ENCODE peak calls at places on chromosomes 6 and 20, in four cellular contexts. U is fibroblast of lung, C is vagina, I is uterus. L is an unnamed sample. For H3K4me1, the result is how much of the 10 kb centered on the place peaks cover.

GRCh38 chr6:43575105-43575771 is 600 bp downstream of the XPO5 start:
- DNase-seq in I (no peak), C (peak), U (peak), L (no peak)

GRCh38 chr6:157637941-157638340 is 185.1 kb upstream of the SNX9 start:
- DNase-seq in I (no peak), U (no peak), C (no peak), L (no peak)

GRCh38 chr20:50788868-50789125 is 6.1 kb upstream of the BCAS4 start:
- DNase-seq in I (no peak), U (no peak), C (no peak), L (no peak)

GRCh38 chr6:158060447-158061360 is 79.0 kb downstream of the SYNJ2 start:
- DNase-seq in C (no peak), I (peak), U (peak), L (peak)

GRCh38 chr6:154247119-154247814 is 109.3 kb downstream of the IPCEF1 start:
- DNase-seq in C (no peak), U (no peak), I (no peak), L (no peak)

GRCh38 chr20:4038676-4039075 is 23.3 kb upstream of the RNF24 start:
- DNase-seq in I (no peak), C (no peak), U (no peak), L (no peak)

GRCh38 chr6:149934249-149935156 is 7.3 kb upstream of the ULBP2 start:
- DNase-seq in I (peak), U (peak), C (no peak), L (peak)

GRCh38 chr6:164025180-164025579 is 610.7 kb downstream of the QKI start:
- DNase-seq in C (no peak), I (no peak), U (no peak), L (no peak)

GRCh38 chr6:78020586-78020985 is 367.7 kb downstream of the MEI4 start:
- DNase-seq in U (no peak), C (no peak), I (no peak), L (no peak)

GRCh38 chr6:44731485-44732095 is 344.1 kb downstream of the CDC5L start:
- DNase-seq in C (peak), I (no peak), U (peak), L (no peak)

GRCh38 chr20:21189761-21190523 is 64.1 kb downstream of the KIZ start:
- DNase-seq in I (no peak), C (no peak), U (no peak), L (peak)

GRCh38 chr6:4637691-4638433 is 138.3 kb upstream of the CDYL start:
- DNase-seq in C (no peak), I (no peak), U (peak), L (no peak)

GRCh38 chr20:3483784-3484183 is 13.0 kb downstream of the ATRN start:
- DNase-seq in I (no peak), C (no peak), U (peak), L (no peak)

GRCh38 chr6:22095886-22096285 is 200.9 kb downstream of the PRL start:
- DNase-seq in I (no peak), U (peak), C (no peak), L (no peak)

GRCh38 chr6:159148641-159149040 is 20.6 kb upstream of the FNDC1 start:
- DNase-seq in I (no peak), C (no peak), U (no peak), L (no peak)

GRCh38 chr6:63636516-63636968 is 940 bp downstream of the PHF3 start:
- DNase-seq in U (peak), I (peak), C (peak), L (peak)

GRCh38 chr20:33203444-33203843 is 13.7 kb upstream of the BPIFA3 start:
- DNase-seq in C (no peak), U (no peak), I (no peak), L (no peak)

GRCh38 chr20:35568645-35569044 is 26.8 kb downstream of the ERGIC3 start:
- DNase-seq in C (no peak), I (no peak), U (no peak), L (no peak)

GRCh38 chr20:57425150-57426013 is 34.2 kb downstream of the RBM38 start:
- DNase-seq in I (no peak), C (no peak), U (peak), L (no peak)

GRCh38 chr6:138468320-138469015 is 30.8 kb downstream of the NHSL1 start:
- DNase-seq in U (peak), C (no peak), I (no peak), L (no peak)

GRCh38 chr6:161141173-161141572 is 132.7 kb downstream of the AGPAT4 start:
- DNase-seq in C (peak), I (no peak), U (peak), L (no peak)

GRCh38 chr6:158627168-158627939 is 17.2 kb downstream of the DYNLT1 start:
- DNase-seq in C (no peak), I (no peak), U (no peak), L (no peak)

GRCh38 chr6:161169690-161170089 is 104.2 kb downstream of the AGPAT4 start:
- DNase-seq in C (no peak), U (peak), I (peak), L (no peak)

GRCh38 chr20:47360207-47360488 is 3.6 kb upstream of the ZMYND8 start:
- DNase-seq in I (no peak), C (no peak), U (peak), L (no peak)

GRCh38 chr6:161458199-161458598 is 184.3 kb upstream of the AGPAT4 start:
- DNase-seq in U (no peak), C (no peak), I (no peak), L (no peak)

GRCh38 chr6:26336355-26337198 is 28.4 kb upstream of the BTN3A2 start:
- DNase-seq in I (no peak), C (no peak), U (peak), L (peak)

GRCh38 chr6:52337633-52338290 is 24.2 kb upstream of the PAQR8 start:
- DNase-seq in U (no peak), C (no peak), I (no peak), L (no peak)

GRCh38 chr6:70616728-70617260 is 50.1 kb downstream of the SDHAF4 start:
- DNase-seq in U (no peak), C (no peak), I (no peak), L (no peak)

GRCh38 chr6:25961619-25962367 is 809 bp upstream of the TRIM38 start:
- DNase-seq in U (no peak), C (peak), I (no peak), L (no peak)

GRCh38 chr20:63466250-63466825 is 6.1 kb downstream of the KCNQ2 start:
- DNase-seq in C (no peak), I (no peak), U (no peak), L (no peak)

GRCh38 chr20:1669304-1669703 is 11.7 kb upstream of the SIRPG start:
- DNase-seq in C (no peak), I (no peak), U (peak), L (no peak)

GRCh38 chr20:5297280-5298004 is 19.3 kb downstream of the PROKR2 start:
- DNase-seq in U (peak), I (no peak), C (no peak), L (no peak)

GRCh38 chr6:157682856-157683481 is 140.1 kb upstream of the SNX9 start:
- DNase-seq in C (no peak), I (peak), U (peak), L (no peak)

GRCh38 chr6:164570791-164571190 is 738.6 kb downstream of the C6orf118 start:
- DNase-seq in I (no peak), C (no peak), U (no peak), L (no peak)

GRCh38 chr20:9498322-9498721 is 16.1 kb upstream of the LAMP5 start:
- DNase-seq in I (no peak), U (peak), C (no peak), L (no peak)

GRCh38 chr6:167124753-167125152 is 1.9 kb downstream of the CCR6 start:
- DNase-seq in U (no peak), I (no peak), C (no peak), L (no peak)

GRCh38 chr20:51244496-51244895 is 221.6 kb upstream of the KCNG1 start:
- DNase-seq in C (no peak), U (no peak), I (no peak), L (no peak)

GRCh38 chr6:110529355-110529754 is 52.9 kb upstream of the SLC22A16 start:
- DNase-seq in C (peak), U (peak), I (no peak), L (peak)

GRCh38 chr20:33054381-33054780 is 678 bp downstream of the BPIFB3 start:
- DNase-seq in I (no peak), C (no peak), U (no peak), L (no peak)

GRCh38 chr20:14334306-14334930 is 3.0 kb downstream of the FLRT3 start:
- DNase-seq in U (peak), I (peak), C (no peak), L (no peak)

DNA sequence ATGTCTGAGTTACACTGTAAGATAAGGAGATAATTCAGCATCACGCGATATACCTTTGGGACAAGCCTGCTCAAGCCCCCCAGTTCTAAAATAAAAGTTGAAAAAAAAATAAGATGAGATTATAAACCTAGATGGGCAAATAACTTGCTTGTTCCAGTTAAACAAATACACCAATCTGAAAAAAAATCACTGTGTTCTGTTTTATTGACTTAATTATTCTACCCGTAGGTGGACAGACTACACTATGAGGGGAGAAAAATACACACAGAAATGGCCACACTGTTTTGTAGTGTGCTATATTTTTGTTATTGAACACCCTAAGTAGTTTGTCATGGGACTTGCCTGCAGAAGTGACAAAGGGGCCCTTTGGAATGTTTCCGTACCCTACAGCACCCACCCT is 70.9 kb downstream of the CRYBG1 start:
- DNase-seq in U (no peak), C (no peak), I (no peak), L (no peak)
- H3K4me1 ChIP-seq in U (under half), C (under half), I (under half), L (under half)

DNA sequence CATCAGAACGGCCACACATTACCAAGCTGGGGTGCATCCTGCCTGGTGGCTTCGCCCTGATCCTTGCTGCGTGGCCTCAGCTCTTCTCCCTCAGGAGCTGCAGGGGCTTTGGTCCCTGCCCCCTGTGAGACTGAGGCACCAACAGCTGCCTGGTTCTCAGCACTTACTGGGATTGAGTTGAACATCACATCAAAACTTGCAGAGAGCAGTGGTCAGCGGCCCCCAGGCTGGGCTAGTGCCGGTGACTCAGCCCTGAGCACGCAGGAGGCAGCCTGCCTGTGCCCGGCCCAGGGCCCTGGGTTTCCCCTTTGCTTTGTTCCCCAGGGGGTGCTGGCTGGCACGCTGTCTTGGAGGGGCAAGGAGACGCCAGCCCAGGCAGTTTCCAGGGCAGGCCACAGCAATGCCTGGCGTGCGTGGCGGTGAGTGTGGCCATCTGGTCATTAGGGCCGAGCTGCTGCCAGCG is 63.3 kb downstream of the DLL1 start:
- DNase-seq in U (peak), C (no peak), I (no peak), L (no peak)
- H3K27ac ChIP-seq in U (no peak), C (no peak), I (no peak), L (no peak)

DNA sequence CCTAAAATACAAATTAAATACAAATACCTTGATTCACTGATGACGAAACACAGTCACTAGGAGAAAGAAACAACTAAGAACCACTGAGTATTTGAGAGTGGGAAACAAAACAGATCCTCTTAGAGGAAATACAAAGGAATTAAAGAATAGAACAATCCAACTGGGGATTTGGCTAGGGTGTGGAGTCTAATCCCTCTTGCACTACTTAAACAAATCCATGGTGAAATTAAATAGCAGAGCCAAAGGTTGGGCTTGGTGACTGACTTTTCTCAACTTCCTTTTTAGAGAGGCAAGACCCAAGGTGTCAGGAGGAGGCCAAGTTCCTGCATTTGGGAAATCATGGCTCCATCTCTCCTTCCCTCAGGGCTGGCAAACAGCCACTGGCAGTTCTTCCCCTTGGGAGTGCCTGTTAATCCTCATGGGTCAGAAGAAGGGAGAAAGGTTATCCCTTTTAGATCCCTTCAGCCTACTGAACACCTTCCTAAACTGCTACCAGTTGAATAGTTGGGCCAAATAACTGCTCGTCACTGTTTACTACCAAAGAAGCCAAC is 101.2 kb upstream of the TRAF3IP2 start:
- DNase-seq in U (no peak), I (no peak), C (peak), L (no peak)
- H3K4me1 ChIP-seq in U (under half), I (under half), C (under half), L (under half)

GRCh38 chr6:139472341-139473038 is 98.0 kb upstream of the CITED2 start:
- DNase-seq in I (no peak), U (peak), C (no peak), L (no peak)
- H3K27ac ChIP-seq in I (peak), U (no peak), C (peak), L (no peak)

GRCh38 chr6:136039185-136039584 is 187.7 kb downstream of the PDE7B start:
- DNase-seq in U (no peak), I (no peak), C (no peak), L (no peak)
- H3K4me1 ChIP-seq in U (under half), I (under half), C (under half), L (under half)

GRCh38 chr6:24504642-24505586 is 10.1 kb downstream of the ALDH5A1 start:
- DNase-seq in U (peak), I (no peak), C (no peak), L (no peak)
- H3K27ac ChIP-seq in U (no peak), I (no peak), C (no peak), L (no peak)

GRCh38 chr6:144334150-144334708 is 49.1 kb downstream of the UTRN start:
- DNase-seq in C (no peak), U (no peak), I (no peak), L (no peak)

GRCh38 chr6:144336900-144337299 is 51.8 kb downstream of the UTRN start:
- DNase-seq in I (no peak), C (no peak), U (no peak), L (no peak)

GRCh38 chr6:144338474-144338873 is 53.3 kb downstream of the UTRN start:
- DNase-seq in I (no peak), C (no peak), U (no peak), L (no peak)

GRCh38 chr6:144335914-144336313 is 50.8 kb downstream of the UTRN start:
- DNase-seq in C (no peak), I (no peak), U (no peak), L (no peak)

DNA sequence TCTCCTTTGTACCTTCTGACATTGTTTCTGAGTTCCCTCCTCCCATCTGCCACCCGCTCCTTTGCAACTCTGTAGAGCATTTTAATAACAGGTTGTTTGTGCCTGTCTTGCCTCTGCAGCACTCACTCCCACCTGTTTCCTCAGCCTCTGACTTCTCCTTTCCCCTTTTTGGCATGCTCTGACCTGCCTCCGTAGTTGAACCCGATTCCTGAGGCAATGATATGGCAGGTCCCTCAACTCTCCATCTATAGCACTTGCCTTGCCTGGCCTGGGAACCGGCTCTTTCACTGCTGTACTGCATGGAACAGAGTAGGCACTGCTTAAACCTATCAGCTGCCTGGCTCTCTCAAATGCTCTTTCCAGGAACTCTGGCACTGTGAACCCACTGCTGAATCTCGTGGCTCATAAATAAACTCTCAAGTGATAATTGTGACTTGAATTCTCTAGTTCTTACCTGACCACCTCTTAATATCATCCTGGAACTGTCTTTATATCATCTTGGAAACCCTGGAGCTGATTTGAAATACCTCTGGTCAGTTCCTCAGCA is 50.3 kb downstream of the UTRN start:
- DNase-seq in U (no peak), C (no peak), I (no peak), L (no peak)
- H3K4me1 ChIP-seq in U (under half), C (half or more), I (under half), L (under half)

L was measured in SJSA1.